ENCODE peak calls at places on chromosomes 6 and 20, in four cellular contexts. N is fibroblast of pulmonary artery, W is GM12891, A is ascending aorta. H is an unnamed sample.

GRCh38 chr6:148235446-148235845 is 107.2 kb upstream of the SASH1 start:
- DNase-seq in N (no peak), W (no peak), A (no peak), H (no peak)

GRCh38 chr6:79231101-79231500 is 3.4 kb downstream of the HMGN3 start:
- DNase-seq in N (peak; percentile 23), W (no peak), A (no peak), H (no peak)

GRCh38 chr6:110075406-110075805 is 97.3 kb downstream of the GPR6 start:
- DNase-seq in N (peak; percentile 62), W (no peak), A (no peak), H (no peak)

GRCh38 chr20:4183361-4183760 is 168.0 kb upstream of the RNF24 start:
- DNase-seq in N (no peak), W (no peak), A (no peak), H (no peak)

GRCh38 chr20:64090165-64090564 is 6.0 kb upstream of the LKAAEAR1 start:
- DNase-seq in N (no peak), W (no peak), A (no peak), H (no peak)

GRCh38 chr6:53032853-53033252 is 32.4 kb upstream of the FBXO9 start:
- DNase-seq in N (peak; percentile 21), W (no peak), A (no peak), H (no peak)

GRCh38 chr6:54191460-54191859 is 80.2 kb downstream of the MLIP start:
- DNase-seq in N (peak; percentile 77), W (no peak), A (no peak), H (no peak)

GRCh38 chr6:166269301-166270039 is 38.7 kb downstream of the PRR18 start:
- DNase-seq in N (no peak), W (no peak), A (no peak), H (no peak)

GRCh38 chr20:24485981-24486380 is 16.6 kb downstream of the SYNDIG1 start:
- DNase-seq in N (no peak), W (no peak), A (no peak), H (no peak)

GRCh38 chr20:58760881-58761280 is 68.3 kb downstream of the NPEPL1 start:
- DNase-seq in N (no peak), W (no peak), A (no peak), H (peak; percentile 7)

GRCh38 chr6:16129623-16130243 is 847 bp downstream of the MYLIP start:
- DNase-seq in N (peak; percentile 24), W (no peak), A (no peak), H (peak; percentile 52)

GRCh38 chr20:57794600-57795346 is 85.0 kb upstream of the PMEPA1 start:
- DNase-seq in N (no peak), W (no peak), A (no peak), H (no peak)

H was measured in activated CD4-positive, alpha-beta memory T cell treated with anti-CD3 and anti-CD28 coated beads, Interleukin-2, amount 10 ng/mL, durations not matched to agents 7 days and 5 days.